ENCODE peak calls at places on chromosome 18, in four cellular contexts. B is H1, Y is K562, C is HepG2. D is an unnamed sample. For H3K9me3, the result is how much of the 10 kb centered on the place peaks cover.

GRCh38 chr18:41906528-41907256 is 48.3 kb upstream of the PIK3C3 start:
- DNase-seq in B (no peak), Y (peak), C (peak), D (peak)

GRCh38 chr18:55381277-55381676 is 206.7 kb downstream of the TCF4 start:
- DNase-seq in B (no peak), Y (no peak), C (no peak), D (no peak)

GRCh38 chr18:48663931-48664847 is 125.4 kb downstream of the CTIF start:
- DNase-seq in B (peak), Y (peak), C (peak), D (peak)

GRCh38 chr18:76208632-76209308 is 286.3 kb downstream of the ZNF516 start:
- DNase-seq in B (no peak), Y (no peak), C (no peak), D (no peak)

GRCh38 chr18:13455470-13455869 is 236.9 kb downstream of the LDLRAD4 start:
- DNase-seq in B (no peak), Y (no peak), C (no peak), D (no peak)

GRCh38 chr18:43919565-43919964 is 642.3 kb upstream of the SYT4 start:
- DNase-seq in B (no peak), Y (no peak), C (no peak), D (peak)

GRCh38 chr18:24761765-24762164 is 301.3 kb downstream of the HRH4 start:
- DNase-seq in B (no peak), Y (no peak), C (no peak), D (no peak)

GRCh38 chr18:22228930-22229329 is 59.5 kb downstream of the GATA6 start:
- DNase-seq in B (no peak), Y (no peak), C (no peak), D (no peak)

GRCh38 chr18:4333043-4333442 is 122.1 kb downstream of the DLGAP1 start:
- DNase-seq in B (no peak), Y (no peak), C (no peak), D (no peak)

GRCh38 chr18:71998547-71998946 is 545.6 kb downstream of the CBLN2 start:
- DNase-seq in B (no peak), Y (no peak), C (peak), D (no peak)

DNA sequence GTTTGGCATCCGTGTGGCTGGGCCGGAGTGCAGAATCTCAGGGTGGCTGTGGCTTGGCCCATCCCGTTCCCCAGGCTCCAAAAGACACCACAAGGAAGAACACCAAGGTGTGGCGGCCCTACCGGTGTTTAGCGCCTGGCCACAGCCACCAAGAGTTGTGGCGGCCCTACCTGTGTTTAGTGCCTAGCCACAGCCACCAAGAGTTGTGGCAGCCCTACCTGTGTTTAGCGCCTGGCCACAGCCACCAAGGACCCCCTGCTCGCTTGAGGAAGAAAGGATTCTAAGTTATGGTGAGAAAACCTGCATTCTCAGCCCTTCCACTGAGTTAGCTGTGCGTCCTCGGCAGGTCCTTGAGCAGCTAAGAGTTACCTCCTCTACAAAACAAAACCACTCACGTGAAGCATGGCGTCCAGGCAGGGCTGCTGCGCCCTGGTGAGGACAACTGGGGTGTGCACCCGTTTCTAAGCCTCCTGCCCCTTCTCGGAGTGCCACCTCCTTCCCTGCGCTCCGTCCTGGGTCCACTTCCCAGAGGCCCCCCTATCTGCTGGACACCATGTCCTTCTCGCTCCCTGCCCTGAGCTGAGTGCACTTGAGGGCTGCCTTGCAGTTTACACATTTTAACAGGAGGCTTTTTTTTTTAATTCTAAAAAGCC is 103.5 kb upstream of the SALL3 start:
- DNase-seq in B (no peak), Y (no peak), C (no peak), D (no peak)
- H3K9me3 ChIP-seq in B (under half), Y (under half), C (under half), D (under half)

GRCh38 chr18:2536493-2536892 is 34.8 kb downstream of the METTL4 start:
- DNase-seq in B (no peak), Y (no peak), C (no peak), D (no peak)

GRCh38 chr18:2536063-2536462 is 35.2 kb downstream of the METTL4 start:
- DNase-seq in B (no peak), Y (no peak), C (no peak), D (no peak)

GRCh38 chr18:2537281-2537680 is 34.0 kb downstream of the METTL4 start:
- DNase-seq in B (no peak), Y (no peak), C (no peak), D (no peak)

GRCh38 chr18:2534906-2535305 is 36.4 kb downstream of the METTL4 start:
- DNase-seq in B (no peak), Y (no peak), C (no peak), D (no peak)

DNA sequence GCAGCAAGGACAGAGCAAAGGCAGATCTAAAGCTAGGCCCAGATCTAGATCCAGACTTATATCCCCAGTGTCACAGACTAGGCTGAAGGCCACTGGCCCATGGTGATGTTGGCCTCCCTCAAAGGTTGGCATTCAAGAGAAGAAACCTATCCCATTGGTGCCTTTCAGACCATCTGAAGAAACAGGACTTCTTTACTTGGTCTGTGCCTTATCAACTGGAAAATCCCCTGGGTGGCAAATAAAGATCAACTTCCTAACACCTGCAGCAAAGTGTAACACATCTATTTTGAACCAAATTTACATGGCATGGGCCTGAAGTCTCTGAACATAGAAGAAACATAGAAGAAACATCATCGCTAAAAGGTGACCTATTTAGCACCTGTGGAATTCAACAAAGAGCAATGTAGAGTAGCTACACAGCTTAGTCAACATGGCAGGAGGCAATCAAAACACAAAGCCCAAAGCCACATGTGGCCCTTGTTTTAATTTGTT is 35.8 kb downstream of the METTL4 start:
- DNase-seq in B (no peak), Y (no peak), C (no peak), D (no peak)
- H3K9ac ChIP-seq in B (no peak), Y (no peak), C (no peak), D (no peak)

GRCh38 chr18:62802523-62802922 is 87.2 kb downstream of the PHLPP1 start:
- DNase-seq in B (no peak), Y (no peak), C (no peak), D (peak)
- TF ChIP-seq JUN in B (no peak), Y (no peak), C (no peak), D (no peak)

GRCh38 chr18:35276276-35276675 is 13.8 kb downstream of the ZSCAN30 start:
- DNase-seq in B (no peak), Y (no peak), C (no peak), D (no peak)

GRCh38 chr18:35278969-35279368 is 11.1 kb downstream of the ZSCAN30 start:
- DNase-seq in B (no peak), Y (no peak), C (no peak), D (no peak)

GRCh38 chr18:35282353-35282752 is 7.7 kb downstream of the ZSCAN30 start:
- DNase-seq in B (no peak), Y (no peak), C (peak), D (peak)

GRCh38 chr18:35278085-35278484 is 11.9 kb downstream of the ZSCAN30 start:
- DNase-seq in B (no peak), Y (no peak), C (no peak), D (no peak)

DNA sequence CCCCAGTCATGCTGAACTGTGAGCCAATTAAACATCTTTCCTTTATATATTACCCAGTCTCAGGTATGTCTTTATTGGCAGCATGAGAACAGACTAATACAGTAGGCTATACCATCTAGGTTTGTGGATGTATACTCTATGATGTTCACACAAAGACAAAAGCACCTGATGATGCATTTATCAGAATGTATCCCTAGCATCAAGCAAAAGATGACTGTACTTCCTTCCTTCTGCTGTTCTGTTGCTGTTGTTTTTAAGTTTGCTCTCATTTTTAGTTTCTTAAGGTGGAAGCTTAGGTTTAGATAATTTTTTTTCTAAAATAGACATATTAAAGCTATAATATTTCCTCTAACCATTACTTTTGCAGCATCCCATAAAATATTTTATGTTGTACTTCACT is 12.4 kb downstream of the ZSCAN30 start:
- DNase-seq in B (no peak), Y (no peak), C (no peak), D (peak)
- H3K9me3 ChIP-seq in B (under half), Y (under half), C (under half), D (under half)